ENCODE peak calls at places on chromosomes 3 and 15, in four cellular contexts. One of them, this sample, is unnamed. For H3K4me1, the result is how much of the 10 kb centered on the place peaks cover.

GRCh38 chr15:47753591-47753990 is 36.3 kb downstream of the SEMA6D start:
- DNase-seq in HepG2: no peak
- DNase-seq in GM12878: no peak
- DNase-seq in H1: no peak
- DNase-seq in this sample: no peak

GRCh38 chr3:154782151-154782550 is 298.0 kb upstream of the MME start:
- DNase-seq in H1: no peak
- DNase-seq in HepG2: no peak
- DNase-seq in GM12878: no peak
- DNase-seq in this sample: no peak

GRCh38 chr3:30855390-30855789 is 39.1 kb downstream of the GADL1 start:
- DNase-seq in HepG2: no peak
- DNase-seq in H1: no peak
- DNase-seq in GM12878: no peak
- DNase-seq in this sample: no peak

GRCh38 chr3:49266410-49267170 is 10.4 kb downstream of the C3orf62 start:
- DNase-seq in H1: no peak
- DNase-seq in HepG2: no peak
- DNase-seq in GM12878: no peak
- DNase-seq in this sample: no peak

GRCh38 chr3:181369637-181370036 is 342.1 kb upstream of the SOX2 start:
- DNase-seq in HepG2: no peak
- DNase-seq in GM12878: no peak
- DNase-seq in H1: no peak
- DNase-seq in this sample: no peak

GRCh38 chr3:129491794-129492193 is 36.6 kb upstream of the RHO start:
- DNase-seq in GM12878: no peak
- DNase-seq in H1: no peak
- DNase-seq in HepG2: no peak
- DNase-seq in this sample: no peak

GRCh38 chr3:10983219-10983916 is 9.2 kb upstream of the SLC6A1 start:
- DNase-seq in GM12878: no peak
- DNase-seq in HepG2: peak
- DNase-seq in H1: peak
- DNase-seq in this sample: no peak

GRCh38 chr15:25954398-25954797 is 91.3 kb upstream of the ATP10A start:
- DNase-seq in GM12878: no peak
- DNase-seq in H1: no peak
- DNase-seq in HepG2: no peak
- DNase-seq in this sample: no peak

GRCh38 chr15:90617668-90618097 is 88.0 kb downstream of the CRTC3 start:
- DNase-seq in HepG2: no peak
- DNase-seq in H1: no peak
- DNase-seq in GM12878: no peak
- DNase-seq in this sample: no peak

GRCh38 chr3:46504780-46505179 is 7.0 kb downstream of the RTP3 start:
- DNase-seq in H1: peak
- DNase-seq in HepG2: no peak
- DNase-seq in GM12878: peak
- DNase-seq in this sample: no peak

GRCh38 chr3:143105170-143105569 is 14.4 kb upstream of the CHST2 start:
- DNase-seq in H1: no peak
- DNase-seq in GM12878: no peak
- DNase-seq in HepG2: no peak
- DNase-seq in this sample: no peak

GRCh38 chr15:90064931-90065681 is 37.2 kb downstream of the IDH2 start:
- DNase-seq in H1: no peak
- DNase-seq in HepG2: no peak
- DNase-seq in GM12878: no peak
- DNase-seq in this sample: no peak

DNA sequence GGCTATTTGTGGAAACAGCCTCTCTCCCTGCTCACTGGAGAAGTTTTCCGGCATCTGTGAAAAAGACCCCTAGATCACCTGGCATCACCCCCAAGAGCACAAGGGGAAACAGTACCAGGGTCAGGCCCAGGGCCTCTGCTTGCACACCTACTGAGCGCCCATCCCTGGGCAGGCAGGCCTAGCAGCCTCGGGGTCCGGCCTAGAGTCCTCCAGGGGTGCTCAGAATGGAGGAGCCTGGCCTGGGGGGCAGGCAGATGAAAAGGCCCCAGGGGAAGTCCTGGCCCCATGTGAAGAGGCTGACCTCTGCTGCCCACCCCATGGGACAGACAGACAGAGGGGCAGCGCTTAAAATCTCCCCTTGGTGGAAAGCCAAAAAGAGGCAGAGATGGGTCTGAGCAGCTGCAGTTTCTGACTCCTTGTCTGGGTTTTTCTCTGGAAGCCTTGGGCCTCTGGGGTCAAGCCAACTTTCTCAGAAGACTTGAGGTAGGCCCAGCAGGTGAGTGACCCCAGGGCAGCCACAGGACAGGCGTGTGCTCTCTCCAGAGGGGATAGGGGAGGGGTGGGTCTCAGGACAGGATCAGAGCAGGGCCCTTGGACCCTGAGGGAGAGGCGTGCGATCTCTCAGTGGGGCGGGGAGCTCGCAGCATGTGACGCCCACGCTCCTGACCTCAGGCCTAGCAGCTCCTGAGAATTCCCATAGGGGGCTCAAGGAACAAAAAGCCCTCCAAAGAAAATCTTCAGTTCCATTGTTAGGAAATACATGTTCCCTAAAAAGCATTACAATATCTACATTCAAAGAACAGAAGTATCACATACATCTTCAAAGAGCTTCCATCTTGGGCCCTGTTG is 34.5 kb upstream of the DUSP7 start:
- DNase-seq in GM12878: no peak
- DNase-seq in H1: no peak
- DNase-seq in HepG2: no peak
- DNase-seq in this sample: no peak
- H3K4me1 ChIP-seq in GM12878: under half
- H3K4me1 ChIP-seq in H1: under half
- H3K4me1 ChIP-seq in HepG2: half or more
- H3K4me1 ChIP-seq in this sample: under half

GRCh38 chr3:12545473-12545791 is at the start of gene MKRN2OS:
- DNase-seq in GM12878: no peak
- DNase-seq in HepG2: no peak
- DNase-seq in H1: peak
- DNase-seq in this sample: no peak
- TF ChIP-seq ZNF274 in GM12878: no peak
- TF ChIP-seq ZNF274 in HepG2: no peak
- TF ChIP-seq ZNF274 in H1: no peak
- TF ChIP-seq ZNF274 in this sample: no peak

GRCh38 chr15:83626171-83626802 is 27.6 kb upstream of the ADAMTSL3 start:
- DNase-seq in H1: no peak
- DNase-seq in HepG2: no peak
- DNase-seq in GM12878: no peak
- DNase-seq in this sample: no peak
- TF ChIP-seq SUZ12 in H1: no peak
- TF ChIP-seq SUZ12 in HepG2: no peak
- TF ChIP-seq SUZ12 in GM12878: no peak
- TF ChIP-seq SUZ12 in this sample: no peak

DNA sequence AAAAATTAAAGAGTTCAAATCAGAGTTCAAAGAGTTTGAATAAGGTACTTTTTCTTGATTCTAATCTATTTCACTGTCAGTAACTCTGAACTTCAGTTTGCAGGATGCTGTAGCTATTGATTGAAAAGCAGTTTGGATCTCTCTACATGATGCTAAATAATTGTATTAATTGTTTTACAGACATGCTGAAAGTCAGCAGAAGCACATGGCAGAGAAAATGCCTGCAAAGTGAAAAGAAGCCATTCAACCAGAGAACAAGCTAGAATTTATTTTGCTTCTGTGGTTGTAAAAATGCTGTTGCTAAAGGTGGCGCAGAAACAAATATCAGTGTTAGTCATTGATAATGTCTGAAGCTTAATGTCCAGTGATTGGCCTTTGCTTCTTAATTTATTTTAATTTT is 92.1 kb upstream of the IL12A start:
- DNase-seq in HepG2: no peak
- DNase-seq in H1: no peak
- DNase-seq in GM12878: no peak
- DNase-seq in this sample: no peak
- H3K4me1 ChIP-seq in HepG2: under half
- H3K4me1 ChIP-seq in H1: under half
- H3K4me1 ChIP-seq in GM12878: under half
- H3K4me1 ChIP-seq in this sample: under half

GRCh38 chr3:70973558-70973957 is 610.0 kb downstream of the FOXP1 start:
- DNase-seq in H1: no peak
- DNase-seq in HepG2: no peak
- DNase-seq in GM12878: no peak
- DNase-seq in this sample: no peak
- TF ChIP-seq ZNF274 in H1: no peak
- TF ChIP-seq ZNF274 in HepG2: no peak
- TF ChIP-seq ZNF274 in GM12878: no peak
- TF ChIP-seq ZNF274 in this sample: no peak

GRCh38 chr15:63059075-63059474 is 16.5 kb downstream of the TPM1 start:
- DNase-seq in GM12878: no peak
- DNase-seq in H1: no peak
- DNase-seq in HepG2: no peak
- DNase-seq in this sample: no peak

GRCh38 chr15:63059573-63060216 is 17.1 kb downstream of the TPM1 start:
- DNase-seq in HepG2: no peak
- DNase-seq in H1: no peak
- DNase-seq in GM12878: no peak
- DNase-seq in this sample: no peak

GRCh38 chr15:63056843-63057242 is 14.3 kb downstream of the TPM1 start:
- DNase-seq in H1: no peak
- DNase-seq in GM12878: no peak
- DNase-seq in HepG2: no peak
- DNase-seq in this sample: no peak

GRCh38 chr15:63054985-63055384 is 12.4 kb downstream of the TPM1 start:
- DNase-seq in H1: no peak
- DNase-seq in GM12878: no peak
- DNase-seq in HepG2: no peak
- DNase-seq in this sample: no peak

GRCh38 chr15:63057454-63058335 is 15.1 kb downstream of the TPM1 start:
- DNase-seq in HepG2: no peak
- DNase-seq in GM12878: no peak
- DNase-seq in H1: no peak
- DNase-seq in this sample: no peak
- TF ChIP-seq SUZ12 in HepG2: no peak
- TF ChIP-seq SUZ12 in GM12878: no peak
- TF ChIP-seq SUZ12 in H1: no peak
- TF ChIP-seq SUZ12 in this sample: no peak

This sample was measured in NT2/D1.